ENCODE peak calls at places on chromosomes 1 and 21, in six cellular contexts. One of them, this sample, is unnamed.

GRCh38 chr21:15560383-15561056 is 169.3 kb upstream of the USP25 start:
- DNase-seq in tibial nerve: no peak
- DNase-seq in NCI-H1092 treated with DMSO at 0.1 percent for 48 hours: no peak
- DNase-seq in HCT116: no peak
- DNase-seq in stimulated activated CD8-positive, alpha-beta memory T cell treated with anti-CD3 and anti-CD28 coated beads, Interleukin-4, amount 100 ng/mL, for 4 hours: no peak
- DNase-seq in DMS153: no peak
- DNase-seq in this sample: no peak

GRCh38 chr1:16904560-16905111 is 8.9 kb downstream of the RNU1-2 start:
- DNase-seq in stimulated activated CD8-positive, alpha-beta memory T cell treated with anti-CD3 and anti-CD28 coated beads, Interleukin-4, amount 100 ng/mL, for 4 hours: peak
- DNase-seq in HCT116: peak
- DNase-seq in NCI-H1092 treated with DMSO at 0.1 percent for 48 hours: peak
- DNase-seq in DMS153: peak
- DNase-seq in tibial nerve: peak
- DNase-seq in this sample: peak

GRCh38 chr1:170145691-170146676 is at the start of gene NTMT2:
- DNase-seq in NCI-H1092 treated with DMSO at 0.1 percent for 48 hours: peak
- DNase-seq in tibial nerve: no peak
- DNase-seq in HCT116: no peak
- DNase-seq in DMS153: peak
- DNase-seq in stimulated activated CD8-positive, alpha-beta memory T cell treated with anti-CD3 and anti-CD28 coated beads, Interleukin-4, amount 100 ng/mL, for 4 hours: no peak
- DNase-seq in this sample: no peak

GRCh38 chr1:168287237-168287664 is 6.6 kb downstream of the TBX19 start:
- DNase-seq in stimulated activated CD8-positive, alpha-beta memory T cell treated with anti-CD3 and anti-CD28 coated beads, Interleukin-4, amount 100 ng/mL, for 4 hours: no peak
- DNase-seq in HCT116: no peak
- DNase-seq in tibial nerve: no peak
- DNase-seq in DMS153: peak
- DNase-seq in NCI-H1092 treated with DMSO at 0.1 percent for 48 hours: no peak
- DNase-seq in this sample: peak

GRCh38 chr21:28492127-28492526 is 500.6 kb downstream of the LTN1 start:
- DNase-seq in HCT116: no peak
- DNase-seq in NCI-H1092 treated with DMSO at 0.1 percent for 48 hours: no peak
- DNase-seq in tibial nerve: no peak
- DNase-seq in DMS153: no peak
- DNase-seq in stimulated activated CD8-positive, alpha-beta memory T cell treated with anti-CD3 and anti-CD28 coated beads, Interleukin-4, amount 100 ng/mL, for 4 hours: no peak
- DNase-seq in this sample: no peak

GRCh38 chr1:31934706-31935629 is 3.2 kb downstream of the PTP4A2 start:
- DNase-seq in NCI-H1092 treated with DMSO at 0.1 percent for 48 hours: no peak
- DNase-seq in tibial nerve: no peak
- DNase-seq in stimulated activated CD8-positive, alpha-beta memory T cell treated with anti-CD3 and anti-CD28 coated beads, Interleukin-4, amount 100 ng/mL, for 4 hours: no peak
- DNase-seq in DMS153: no peak
- DNase-seq in HCT116: no peak
- DNase-seq in this sample: no peak

GRCh38 chr1:26225033-26225831 is 8.8 kb upstream of the CEP85 start:
- DNase-seq in stimulated activated CD8-positive, alpha-beta memory T cell treated with anti-CD3 and anti-CD28 coated beads, Interleukin-4, amount 100 ng/mL, for 4 hours: no peak
- DNase-seq in tibial nerve: peak
- DNase-seq in HCT116: no peak
- DNase-seq in DMS153: peak
- DNase-seq in NCI-H1092 treated with DMSO at 0.1 percent for 48 hours: peak
- DNase-seq in this sample: peak

GRCh38 chr1:39507230-39507928 is 15.9 kb downstream of the BMP8A start:
- DNase-seq in DMS153: no peak
- DNase-seq in NCI-H1092 treated with DMSO at 0.1 percent for 48 hours: peak
- DNase-seq in stimulated activated CD8-positive, alpha-beta memory T cell treated with anti-CD3 and anti-CD28 coated beads, Interleukin-4, amount 100 ng/mL, for 4 hours: no peak
- DNase-seq in HCT116: no peak
- DNase-seq in tibial nerve: no peak
- DNase-seq in this sample: no peak

GRCh38 chr1:239184581-239185244 is 201.7 kb upstream of the CHRM3 start:
- DNase-seq in stimulated activated CD8-positive, alpha-beta memory T cell treated with anti-CD3 and anti-CD28 coated beads, Interleukin-4, amount 100 ng/mL, for 4 hours: no peak
- DNase-seq in tibial nerve: no peak
- DNase-seq in NCI-H1092 treated with DMSO at 0.1 percent for 48 hours: no peak
- DNase-seq in DMS153: no peak
- DNase-seq in HCT116: no peak
- DNase-seq in this sample: no peak

GRCh38 chr1:201376464-201377374 is 761 bp downstream of the TNNT2 start:
- DNase-seq in stimulated activated CD8-positive, alpha-beta memory T cell treated with anti-CD3 and anti-CD28 coated beads, Interleukin-4, amount 100 ng/mL, for 4 hours: no peak
- DNase-seq in DMS153: no peak
- DNase-seq in NCI-H1092 treated with DMSO at 0.1 percent for 48 hours: no peak
- DNase-seq in HCT116: peak
- DNase-seq in tibial nerve: no peak
- DNase-seq in this sample: no peak

GRCh38 chr1:173478099-173478555 is 992 bp downstream of the PRDX6 start:
- DNase-seq in HCT116: peak
- DNase-seq in tibial nerve: peak
- DNase-seq in DMS153: no peak
- DNase-seq in stimulated activated CD8-positive, alpha-beta memory T cell treated with anti-CD3 and anti-CD28 coated beads, Interleukin-4, amount 100 ng/mL, for 4 hours: no peak
- DNase-seq in NCI-H1092 treated with DMSO at 0.1 percent for 48 hours: no peak
- DNase-seq in this sample: no peak

GRCh38 chr1:166859597-166859996 is 16.5 kb downstream of the TADA1 start:
- DNase-seq in NCI-H1092 treated with DMSO at 0.1 percent for 48 hours: no peak
- DNase-seq in HCT116: no peak
- DNase-seq in tibial nerve: no peak
- DNase-seq in stimulated activated CD8-positive, alpha-beta memory T cell treated with anti-CD3 and anti-CD28 coated beads, Interleukin-4, amount 100 ng/mL, for 4 hours: no peak
- DNase-seq in DMS153: no peak
- DNase-seq in this sample: no peak

GRCh38 chr1:68293122-68293521 is 60.8 kb upstream of the WLS start:
- DNase-seq in stimulated activated CD8-positive, alpha-beta memory T cell treated with anti-CD3 and anti-CD28 coated beads, Interleukin-4, amount 100 ng/mL, for 4 hours: no peak
- DNase-seq in NCI-H1092 treated with DMSO at 0.1 percent for 48 hours: no peak
- DNase-seq in tibial nerve: no peak
- DNase-seq in HCT116: no peak
- DNase-seq in DMS153: no peak
- DNase-seq in this sample: no peak

GRCh38 chr1:154442006-154442740 is 37.0 kb downstream of the IL6R start:
- DNase-seq in NCI-H1092 treated with DMSO at 0.1 percent for 48 hours: no peak
- DNase-seq in HCT116: no peak
- DNase-seq in DMS153: no peak
- DNase-seq in stimulated activated CD8-positive, alpha-beta memory T cell treated with anti-CD3 and anti-CD28 coated beads, Interleukin-4, amount 100 ng/mL, for 4 hours: no peak
- DNase-seq in tibial nerve: no peak
- DNase-seq in this sample: no peak

GRCh38 chr1:30596470-30596869 is 126.9 kb downstream of the MATN1 start:
- DNase-seq in stimulated activated CD8-positive, alpha-beta memory T cell treated with anti-CD3 and anti-CD28 coated beads, Interleukin-4, amount 100 ng/mL, for 4 hours: no peak
- DNase-seq in DMS153: no peak
- DNase-seq in NCI-H1092 treated with DMSO at 0.1 percent for 48 hours: no peak
- DNase-seq in HCT116: no peak
- DNase-seq in tibial nerve: no peak
- DNase-seq in this sample: no peak

GRCh38 chr1:68011786-68012375 is 38.5 kb downstream of the DIRAS3 start:
- DNase-seq in NCI-H1092 treated with DMSO at 0.1 percent for 48 hours: no peak
- DNase-seq in DMS153: no peak
- DNase-seq in HCT116: no peak
- DNase-seq in stimulated activated CD8-positive, alpha-beta memory T cell treated with anti-CD3 and anti-CD28 coated beads, Interleukin-4, amount 100 ng/mL, for 4 hours: no peak
- DNase-seq in tibial nerve: no peak
- DNase-seq in this sample: no peak

GRCh38 chr1:54559771-54560231 is 11.8 kb downstream of the ACOT11 start:
- DNase-seq in stimulated activated CD8-positive, alpha-beta memory T cell treated with anti-CD3 and anti-CD28 coated beads, Interleukin-4, amount 100 ng/mL, for 4 hours: no peak
- DNase-seq in DMS153: no peak
- DNase-seq in NCI-H1092 treated with DMSO at 0.1 percent for 48 hours: no peak
- DNase-seq in tibial nerve: no peak
- DNase-seq in HCT116: no peak
- DNase-seq in this sample: no peak

GRCh38 chr1:37239225-37239740 is 205.0 kb upstream of the GRIK3 start:
- DNase-seq in tibial nerve: no peak
- DNase-seq in DMS153: no peak
- DNase-seq in stimulated activated CD8-positive, alpha-beta memory T cell treated with anti-CD3 and anti-CD28 coated beads, Interleukin-4, amount 100 ng/mL, for 4 hours: no peak
- DNase-seq in HCT116: no peak
- DNase-seq in NCI-H1092 treated with DMSO at 0.1 percent for 48 hours: no peak
- DNase-seq in this sample: no peak

GRCh38 chr1:201758508-201759050 is 70.4 kb upstream of the IPO9 start:
- DNase-seq in stimulated activated CD8-positive, alpha-beta memory T cell treated with anti-CD3 and anti-CD28 coated beads, Interleukin-4, amount 100 ng/mL, for 4 hours: no peak
- DNase-seq in tibial nerve: no peak
- DNase-seq in NCI-H1092 treated with DMSO at 0.1 percent for 48 hours: peak
- DNase-seq in DMS153: no peak
- DNase-seq in HCT116: no peak
- DNase-seq in this sample: no peak

GRCh38 chr21:42158846-42159245 is 60.1 kb upstream of the ABCG1 start:
- DNase-seq in stimulated activated CD8-positive, alpha-beta memory T cell treated with anti-CD3 and anti-CD28 coated beads, Interleukin-4, amount 100 ng/mL, for 4 hours: no peak
- DNase-seq in NCI-H1092 treated with DMSO at 0.1 percent for 48 hours: no peak
- DNase-seq in tibial nerve: no peak
- DNase-seq in DMS153: no peak
- DNase-seq in HCT116: no peak
- DNase-seq in this sample: no peak

GRCh38 chr1:233518344-233518743 is 95.6 kb upstream of the KCNK1 start:
- DNase-seq in NCI-H1092 treated with DMSO at 0.1 percent for 48 hours: peak
- DNase-seq in tibial nerve: no peak
- DNase-seq in stimulated activated CD8-positive, alpha-beta memory T cell treated with anti-CD3 and anti-CD28 coated beads, Interleukin-4, amount 100 ng/mL, for 4 hours: no peak
- DNase-seq in HCT116: peak
- DNase-seq in DMS153: no peak
- DNase-seq in this sample: no peak

GRCh38 chr1:148318123-148318899 is 164.8 kb downstream of the PPIAL4G start:
- DNase-seq in stimulated activated CD8-positive, alpha-beta memory T cell treated with anti-CD3 and anti-CD28 coated beads, Interleukin-4, amount 100 ng/mL, for 4 hours: no peak
- DNase-seq in DMS153: no peak
- DNase-seq in tibial nerve: peak
- DNase-seq in NCI-H1092 treated with DMSO at 0.1 percent for 48 hours: no peak
- DNase-seq in HCT116: no peak
- DNase-seq in this sample: peak

GRCh38 chr1:1442069-1442770 is 6.7 kb downstream of the VWA1 start:
- DNase-seq in tibial nerve: no peak
- DNase-seq in HCT116: no peak
- DNase-seq in stimulated activated CD8-positive, alpha-beta memory T cell treated with anti-CD3 and anti-CD28 coated beads, Interleukin-4, amount 100 ng/mL, for 4 hours: no peak
- DNase-seq in DMS153: no peak
- DNase-seq in NCI-H1092 treated with DMSO at 0.1 percent for 48 hours: no peak
- DNase-seq in this sample: no peak

GRCh38 chr1:172605641-172606040 is 53.3 kb upstream of the FASLG start:
- DNase-seq in stimulated activated CD8-positive, alpha-beta memory T cell treated with anti-CD3 and anti-CD28 coated beads, Interleukin-4, amount 100 ng/mL, for 4 hours: no peak
- DNase-seq in NCI-H1092 treated with DMSO at 0.1 percent for 48 hours: no peak
- DNase-seq in HCT116: no peak
- DNase-seq in DMS153: no peak
- DNase-seq in tibial nerve: no peak
- DNase-seq in this sample: no peak

GRCh38 chr1:208521534-208521933 is 277.4 kb upstream of the PLXNA2 start:
- DNase-seq in stimulated activated CD8-positive, alpha-beta memory T cell treated with anti-CD3 and anti-CD28 coated beads, Interleukin-4, amount 100 ng/mL, for 4 hours: no peak
- DNase-seq in tibial nerve: no peak
- DNase-seq in NCI-H1092 treated with DMSO at 0.1 percent for 48 hours: no peak
- DNase-seq in HCT116: no peak
- DNase-seq in DMS153: no peak
- DNase-seq in this sample: no peak

GRCh38 chr1:46547481-46548383 is 3.7 kb downstream of the KNCN start:
- DNase-seq in HCT116: peak
- DNase-seq in DMS153: peak
- DNase-seq in stimulated activated CD8-positive, alpha-beta memory T cell treated with anti-CD3 and anti-CD28 coated beads, Interleukin-4, amount 100 ng/mL, for 4 hours: no peak
- DNase-seq in tibial nerve: peak
- DNase-seq in NCI-H1092 treated with DMSO at 0.1 percent for 48 hours: peak
- DNase-seq in this sample: no peak

GRCh38 chr1:169360415-169360814 is 7.2 kb downstream of the NME7 start:
- DNase-seq in tibial nerve: no peak
- DNase-seq in stimulated activated CD8-positive, alpha-beta memory T cell treated with anti-CD3 and anti-CD28 coated beads, Interleukin-4, amount 100 ng/mL, for 4 hours: no peak
- DNase-seq in NCI-H1092 treated with DMSO at 0.1 percent for 48 hours: no peak
- DNase-seq in DMS153: no peak
- DNase-seq in HCT116: no peak
- DNase-seq in this sample: no peak

GRCh38 chr1:22402336-22403053 is 49.2 kb upstream of the ZBTB40 start:
- DNase-seq in NCI-H1092 treated with DMSO at 0.1 percent for 48 hours: no peak
- DNase-seq in stimulated activated CD8-positive, alpha-beta memory T cell treated with anti-CD3 and anti-CD28 coated beads, Interleukin-4, amount 100 ng/mL, for 4 hours: no peak
- DNase-seq in HCT116: no peak
- DNase-seq in DMS153: no peak
- DNase-seq in tibial nerve: no peak
- DNase-seq in this sample: no peak

GRCh38 chr1:1232224-1232800 is at the start of gene B3GALT6:
- DNase-seq in DMS153: no peak
- DNase-seq in HCT116: no peak
- DNase-seq in tibial nerve: no peak
- DNase-seq in NCI-H1092 treated with DMSO at 0.1 percent for 48 hours: no peak
- DNase-seq in stimulated activated CD8-positive, alpha-beta memory T cell treated with anti-CD3 and anti-CD28 coated beads, Interleukin-4, amount 100 ng/mL, for 4 hours: no peak
- DNase-seq in this sample: no peak

GRCh38 chr1:171941920-171942319 is 100.6 kb downstream of the DNM3 start:
- DNase-seq in DMS153: no peak
- DNase-seq in HCT116: no peak
- DNase-seq in tibial nerve: no peak
- DNase-seq in stimulated activated CD8-positive, alpha-beta memory T cell treated with anti-CD3 and anti-CD28 coated beads, Interleukin-4, amount 100 ng/mL, for 4 hours: no peak
- DNase-seq in NCI-H1092 treated with DMSO at 0.1 percent for 48 hours: no peak
- DNase-seq in this sample: no peak

GRCh38 chr1:54353959-54354358 is 52.2 kb downstream of the SSBP3 start:
- DNase-seq in NCI-H1092 treated with DMSO at 0.1 percent for 48 hours: no peak
- DNase-seq in HCT116: no peak
- DNase-seq in DMS153: no peak
- DNase-seq in tibial nerve: no peak
- DNase-seq in stimulated activated CD8-positive, alpha-beta memory T cell treated with anti-CD3 and anti-CD28 coated beads, Interleukin-4, amount 100 ng/mL, for 4 hours: no peak
- DNase-seq in this sample: no peak